ENCODE peak calls at places on chromosomes 16 and 17, in four cellular contexts. One of them, this sample, is unnamed. For H3K9me3, the result is how much of the 10 kb centered on the place peaks cover.

GRCh38 chr16:56428087-56428486 is 2.7 kb upstream of the AMFR start:
- DNase-seq in CD8-positive, alpha-beta T cell: no peak
- DNase-seq in mucosa of descending colon: no peak
- DNase-seq in right atrium auricular region: no peak
- DNase-seq in this sample: no peak

GRCh38 chr16:12158428-12158827 is 181.9 kb downstream of the SNX29 start:
- DNase-seq in CD8-positive, alpha-beta T cell: no peak
- DNase-seq in mucosa of descending colon: no peak
- DNase-seq in right atrium auricular region: no peak
- DNase-seq in this sample: no peak

GRCh38 chr16:60077791-60078280 is 1343.7 kb upstream of the GOT2 start:
- DNase-seq in right atrium auricular region: no peak
- DNase-seq in mucosa of descending colon: no peak
- DNase-seq in CD8-positive, alpha-beta T cell: no peak
- DNase-seq in this sample: no peak

GRCh38 chr16:11402745-11403533 is 57.7 kb downstream of the RMI2 start:
- DNase-seq in mucosa of descending colon: no peak
- DNase-seq in CD8-positive, alpha-beta T cell: no peak
- DNase-seq in right atrium auricular region: no peak
- DNase-seq in this sample: no peak

GRCh38 chr17:58184308-58184985 is 8.1 kb upstream of the EPX start:
- DNase-seq in CD8-positive, alpha-beta T cell: no peak
- DNase-seq in mucosa of descending colon: no peak
- DNase-seq in right atrium auricular region: no peak
- DNase-seq in this sample: no peak

GRCh38 chr16:782766-783403 is 5.3 kb downstream of the RPUSD1 start:
- DNase-seq in mucosa of descending colon: no peak
- DNase-seq in CD8-positive, alpha-beta T cell: no peak
- DNase-seq in right atrium auricular region: no peak
- DNase-seq in this sample: no peak

GRCh38 chr17:6506679-6507231 is 49.6 kb downstream of the PITPNM3 start:
- DNase-seq in CD8-positive, alpha-beta T cell: no peak
- DNase-seq in right atrium auricular region: no peak
- DNase-seq in mucosa of descending colon: peak
- DNase-seq in this sample: no peak

GRCh38 chr17:43952351-43952723 is 1.4 kb downstream of the PYY start:
- DNase-seq in right atrium auricular region: no peak
- DNase-seq in mucosa of descending colon: no peak
- DNase-seq in CD8-positive, alpha-beta T cell: no peak
- DNase-seq in this sample: no peak

GRCh38 chr17:79106958-79107357 is 32.3 kb downstream of the ENGASE start:
- DNase-seq in CD8-positive, alpha-beta T cell: no peak
- DNase-seq in mucosa of descending colon: no peak
- DNase-seq in right atrium auricular region: no peak
- DNase-seq in this sample: no peak

GRCh38 chr16:842061-842476 is 41.5 kb upstream of the GNG13 start:
- DNase-seq in right atrium auricular region: no peak
- DNase-seq in mucosa of descending colon: no peak
- DNase-seq in CD8-positive, alpha-beta T cell: no peak
- DNase-seq in this sample: no peak

GRCh38 chr17:53932386-53932785 is 109.7 kb downstream of the KIF2B start:
- DNase-seq in mucosa of descending colon: no peak
- DNase-seq in CD8-positive, alpha-beta T cell: no peak
- DNase-seq in right atrium auricular region: no peak
- DNase-seq in this sample: no peak

GRCh38 chr16:77306050-77306616 is 106.9 kb downstream of the SYCE1L start:
- DNase-seq in right atrium auricular region: no peak
- DNase-seq in CD8-positive, alpha-beta T cell: no peak
- DNase-seq in mucosa of descending colon: no peak
- DNase-seq in this sample: no peak
- H3K9me3 ChIP-seq in right atrium auricular region: under half
- H3K9me3 ChIP-seq in CD8-positive, alpha-beta T cell: under half
- H3K9me3 ChIP-seq in mucosa of descending colon: under half
- H3K9me3 ChIP-seq in this sample: under half

GRCh38 chr16:35752773-35753558 is 2293.6 kb downstream of the TP53TG3F start:
- DNase-seq in right atrium auricular region: peak
- DNase-seq in CD8-positive, alpha-beta T cell: no peak
- DNase-seq in mucosa of descending colon: no peak
- DNase-seq in this sample: no peak
- H3K9me3 ChIP-seq in right atrium auricular region: under half
- H3K9me3 ChIP-seq in CD8-positive, alpha-beta T cell: under half
- H3K9me3 ChIP-seq in mucosa of descending colon: half or more
- H3K9me3 ChIP-seq in this sample: under half

GRCh38 chr17:22703786-22704441 is 1011.6 kb downstream of the KCNJ18 start:
- DNase-seq in CD8-positive, alpha-beta T cell: no peak
- DNase-seq in mucosa of descending colon: no peak
- DNase-seq in right atrium auricular region: no peak
- DNase-seq in this sample: no peak

GRCh38 chr17:22703204-22703603 is 1010.9 kb downstream of the KCNJ18 start:
- DNase-seq in right atrium auricular region: no peak
- DNase-seq in CD8-positive, alpha-beta T cell: no peak
- DNase-seq in mucosa of descending colon: no peak
- DNase-seq in this sample: no peak

GRCh38 chr17:22707626-22708025 is 1015.3 kb downstream of the KCNJ18 start:
- DNase-seq in right atrium auricular region: peak
- DNase-seq in mucosa of descending colon: no peak
- DNase-seq in CD8-positive, alpha-beta T cell: no peak
- DNase-seq in this sample: no peak

DNA sequence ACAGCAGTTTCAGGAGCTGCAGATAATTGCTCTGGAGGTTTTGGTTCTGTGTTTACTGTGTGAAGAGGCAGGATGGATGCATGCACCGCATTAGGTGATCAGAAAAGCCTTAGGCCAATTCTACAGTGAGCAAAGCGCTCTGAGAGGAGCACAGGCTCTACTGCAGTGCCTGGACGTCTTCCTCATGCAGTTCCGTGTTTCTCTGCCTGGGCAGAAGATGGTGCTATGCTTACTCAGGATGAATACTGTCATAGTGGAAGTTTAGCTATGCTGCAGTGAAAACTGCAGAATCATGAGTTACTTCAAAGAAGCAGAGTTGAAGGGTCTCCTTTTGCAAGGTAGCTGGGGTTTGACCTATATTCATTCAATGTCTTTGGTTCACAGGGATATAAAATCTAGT is 1012.4 kb downstream of the KCNJ18 start:
- DNase-seq in mucosa of descending colon: no peak
- DNase-seq in right atrium auricular region: no peak
- DNase-seq in CD8-positive, alpha-beta T cell: no peak
- DNase-seq in this sample: no peak
- H3K9me3 ChIP-seq in mucosa of descending colon: half or more
- H3K9me3 ChIP-seq in right atrium auricular region: under half
- H3K9me3 ChIP-seq in CD8-positive, alpha-beta T cell: under half
- H3K9me3 ChIP-seq in this sample: under half

GRCh38 chr17:60496051-60496450 is 30.0 kb downstream of the APPBP2 start:
- DNase-seq in right atrium auricular region: no peak
- DNase-seq in CD8-positive, alpha-beta T cell: no peak
- DNase-seq in mucosa of descending colon: no peak
- DNase-seq in this sample: no peak
- H3K9me3 ChIP-seq in right atrium auricular region: under half
- H3K9me3 ChIP-seq in CD8-positive, alpha-beta T cell: under half
- H3K9me3 ChIP-seq in mucosa of descending colon: under half
- H3K9me3 ChIP-seq in this sample: under half

GRCh38 chr16:3295209-3295608 is 10.0 kb downstream of the TIGD7 start:
- DNase-seq in right atrium auricular region: no peak
- DNase-seq in mucosa of descending colon: no peak
- DNase-seq in CD8-positive, alpha-beta T cell: no peak
- DNase-seq in this sample: no peak

GRCh38 chr16:3295783-3296182 is 9.4 kb downstream of the TIGD7 start:
- DNase-seq in mucosa of descending colon: no peak
- DNase-seq in right atrium auricular region: no peak
- DNase-seq in CD8-positive, alpha-beta T cell: no peak
- DNase-seq in this sample: no peak

GRCh38 chr16:3289998-3290673 is 6.8 kb downstream of the ZNF263 start:
- DNase-seq in right atrium auricular region: no peak
- DNase-seq in mucosa of descending colon: no peak
- DNase-seq in CD8-positive, alpha-beta T cell: no peak
- DNase-seq in this sample: no peak

GRCh38 chr16:3292604-3293003 is 9.3 kb downstream of the ZNF263 start:
- DNase-seq in right atrium auricular region: no peak
- DNase-seq in mucosa of descending colon: no peak
- DNase-seq in CD8-positive, alpha-beta T cell: no peak
- DNase-seq in this sample: no peak
- H3K9me3 ChIP-seq in right atrium auricular region: half or more
- H3K9me3 ChIP-seq in mucosa of descending colon: half or more
- H3K9me3 ChIP-seq in CD8-positive, alpha-beta T cell: half or more
- H3K9me3 ChIP-seq in this sample: under half

DNA sequence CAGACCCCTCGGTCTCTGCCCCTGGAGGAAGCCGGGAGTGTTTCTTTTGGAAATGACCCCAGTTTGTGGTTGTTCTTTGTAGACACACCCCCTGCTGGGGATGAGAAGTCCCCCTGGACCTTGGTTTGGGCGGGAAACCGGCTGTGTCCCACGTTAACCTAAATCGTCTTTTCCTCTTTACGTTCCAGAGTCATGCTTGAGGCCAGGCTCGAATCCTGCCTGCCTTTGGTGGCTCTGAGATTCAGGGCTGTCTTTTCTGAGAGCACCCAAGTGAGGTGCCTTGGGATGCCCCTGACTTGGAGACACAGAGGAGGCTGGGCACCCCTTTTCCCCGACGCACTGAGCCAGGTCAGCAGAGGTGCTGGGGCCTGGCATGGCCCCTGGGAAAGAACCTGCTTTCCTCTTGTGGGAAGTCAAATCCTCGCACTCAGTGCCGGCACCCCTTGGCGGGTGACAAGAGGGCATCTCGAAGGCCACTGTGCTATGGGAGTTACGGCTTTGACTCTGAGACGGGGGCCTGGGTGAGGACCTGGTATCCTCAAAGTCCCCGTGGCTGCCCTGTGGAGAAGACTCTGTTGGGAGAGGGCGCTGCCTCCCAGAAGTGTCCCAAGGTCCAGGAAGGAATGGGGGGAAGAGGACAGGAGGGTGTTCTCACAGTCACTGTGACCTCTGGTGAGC is 116.8 kb downstream of the METRNL start:
- DNase-seq in mucosa of descending colon: no peak
- DNase-seq in right atrium auricular region: no peak
- DNase-seq in CD8-positive, alpha-beta T cell: no peak
- DNase-seq in this sample: no peak
- H3K9me3 ChIP-seq in mucosa of descending colon: under half
- H3K9me3 ChIP-seq in right atrium auricular region: under half
- H3K9me3 ChIP-seq in CD8-positive, alpha-beta T cell: under half
- H3K9me3 ChIP-seq in this sample: under half

GRCh38 chr16:35146031-35146710 is 1686.8 kb downstream of the TP53TG3F start:
- DNase-seq in mucosa of descending colon: no peak
- DNase-seq in right atrium auricular region: no peak
- DNase-seq in CD8-positive, alpha-beta T cell: no peak
- DNase-seq in this sample: no peak

GRCh38 chr16:35142147-35142808 is 1682.9 kb downstream of the TP53TG3F start:
- DNase-seq in right atrium auricular region: no peak
- DNase-seq in CD8-positive, alpha-beta T cell: no peak
- DNase-seq in mucosa of descending colon: no peak
- DNase-seq in this sample: no peak

GRCh38 chr16:35142809-35143192 is 1683.4 kb downstream of the TP53TG3F start:
- DNase-seq in mucosa of descending colon: no peak
- DNase-seq in CD8-positive, alpha-beta T cell: no peak
- DNase-seq in right atrium auricular region: no peak
- DNase-seq in this sample: no peak

GRCh38 chr16:35146723-35147458 is 1687.5 kb downstream of the TP53TG3F start:
- DNase-seq in mucosa of descending colon: no peak
- DNase-seq in CD8-positive, alpha-beta T cell: no peak
- DNase-seq in right atrium auricular region: no peak
- DNase-seq in this sample: no peak

DNA sequence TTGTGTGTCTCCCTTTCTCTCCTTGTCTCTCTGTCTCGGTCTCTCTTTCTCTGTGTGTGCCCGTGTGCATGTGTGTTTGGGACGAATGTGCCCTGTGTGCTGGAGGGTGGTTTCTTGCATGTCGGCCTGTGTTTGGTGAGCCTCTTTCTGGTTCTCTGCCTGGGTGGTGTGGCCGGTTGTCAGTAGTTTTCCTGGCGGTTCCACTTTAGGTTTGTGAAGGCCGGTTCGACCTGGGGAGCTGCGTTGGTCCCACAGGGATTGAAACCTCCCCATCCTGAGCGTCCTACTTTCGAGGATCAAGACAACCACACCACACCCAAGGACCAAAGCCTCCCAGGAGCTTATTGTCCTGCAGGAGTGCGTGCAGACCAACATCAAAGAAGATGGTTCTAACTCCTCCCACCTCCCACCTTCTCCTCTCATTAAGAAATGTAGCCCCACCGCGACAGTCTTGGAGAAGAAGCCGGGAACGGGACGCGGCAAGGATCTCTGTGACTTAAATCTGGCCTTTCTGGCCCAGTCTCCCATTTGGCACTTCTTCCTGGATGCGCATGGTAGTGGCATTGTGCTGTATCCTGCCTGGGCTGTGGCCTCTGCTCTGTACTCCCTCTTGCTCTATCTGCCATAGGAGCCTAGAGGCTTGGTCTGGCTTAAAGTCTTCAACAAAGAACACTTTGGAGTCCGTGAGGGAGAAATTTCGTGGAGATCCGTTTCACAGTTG is 1685.0 kb downstream of the TP53TG3F start:
- DNase-seq in mucosa of descending colon: no peak
- DNase-seq in right atrium auricular region: no peak
- DNase-seq in CD8-positive, alpha-beta T cell: no peak
- DNase-seq in this sample: no peak
- H3K9me3 ChIP-seq in mucosa of descending colon: half or more
- H3K9me3 ChIP-seq in right atrium auricular region: under half
- H3K9me3 ChIP-seq in CD8-positive, alpha-beta T cell: under half
- H3K9me3 ChIP-seq in this sample: under half